ENCODE peak calls at places on chromosomes 7 and 10, in four cellular contexts. E, I, R and C are unnamed samples.

GRCh38 chr10:27242951-27243551 is 2.5 kb upstream of the ACBD5 start:
- DNase-seq in I (peak), E (peak), R (peak), C (peak)

GRCh38 chr10:103125323-103126267 is 67.5 kb downstream of the NT5C2 start:
- DNase-seq in E (no peak), I (no peak), R (no peak), C (no peak)

GRCh38 chr7:113285411-113285810 is 167.1 kb upstream of the SMIM30 start:
- DNase-seq in E (no peak), R (no peak), I (no peak), C (no peak)

GRCh38 chr7:70574314-70574713 is 557.6 kb upstream of the GALNT17 start:
- DNase-seq in I (no peak), E (no peak), R (no peak), C (no peak)

GRCh38 chr7:78438433-78438832 is 639.9 kb downstream of the PHTF2 start:
- DNase-seq in E (no peak), I (no peak), R (no peak), C (no peak)

GRCh38 chr7:87853237-87853864 is 22.8 kb downstream of the SLC25A40 start:
- DNase-seq in E (no peak), R (no peak), I (no peak), C (no peak)

GRCh38 chr7:112882506-112882905 is 92.3 kb upstream of the TMEM168 start:
- DNase-seq in E (no peak), R (no peak), I (no peak), C (no peak)

GRCh38 chr10:35329520-35329919 is 6.8 kb upstream of the CCNY start:
- DNase-seq in E (no peak), R (no peak), I (no peak), C (no peak)

GRCh38 chr7:132328047-132328620 is 248.1 kb downstream of the PLXNA4 start:
- DNase-seq in I (no peak), E (no peak), R (no peak), C (no peak)

GRCh38 chr7:101951757-101952156 is 134.3 kb downstream of the CUX1 start:
- DNase-seq in R (no peak), E (no peak), I (no peak), C (no peak)

GRCh38 chr10:127694580-127695193 is 42.3 kb upstream of the FOXI2 start:
- DNase-seq in I (no peak), R (peak), E (no peak), C (peak)

GRCh38 chr7:155455776-155456516 is 2.0 kb upstream of the EN2 start:
- DNase-seq in I (no peak), E (no peak), R (no peak), C (peak)

GRCh38 chr7:128845475-128845874 is 15.3 kb downstream of the FLNC start:
- DNase-seq in R (no peak), E (no peak), I (no peak), C (no peak)

GRCh38 chr10:116254422-116255152 is 18.4 kb downstream of the GFRA1 start:
- DNase-seq in E (no peak), R (no peak), I (no peak), C (no peak)

GRCh38 chr7:90892213-90892612 is 296.1 kb downstream of the CDK14 start:
- DNase-seq in E (no peak), R (no peak), I (no peak), C (no peak)

GRCh38 chr7:133829336-133829897 is 297.7 kb upstream of the LRGUK start:
- DNase-seq in E (no peak), I (no peak), R (no peak), C (no peak)

GRCh38 chr7:103395071-103395470 is 47.6 kb downstream of the PSMC2 start:
- DNase-seq in I (no peak), E (no peak), R (no peak), C (no peak)

GRCh38 chr10:6022693-6023092 is 39.5 kb downstream of the IL2RA start:
- DNase-seq in I (no peak), R (no peak), E (no peak), C (no peak)

GRCh38 chr7:102230593-102230992 is 56.1 kb upstream of the SH2B2 start:
- DNase-seq in R (no peak), E (no peak), I (no peak), C (no peak)

GRCh38 chr7:25860206-25860881 is 291.7 kb upstream of the NFE2L3 start:
- DNase-seq in I (no peak), R (no peak), E (no peak), C (peak)

GRCh38 chr10:128386231-128386630 is 260.0 kb upstream of the MKI67 start:
- DNase-seq in E (no peak), R (no peak), I (no peak), C (no peak)

GRCh38 chr7:7014827-7015610 is 167.3 kb upstream of the C1GALT1 start:
- DNase-seq in R (no peak), I (no peak), E (no peak), C (no peak)

GRCh38 chr10:34236927-34237326 is 578.2 kb downstream of the PARD3 start:
- DNase-seq in E (no peak), R (no peak), I (no peak), C (no peak)

GRCh38 chr10:70849582-70850016 is 33.9 kb downstream of the SGPL1 start:
- DNase-seq in R (no peak), I (no peak), E (no peak), C (no peak)

GRCh38 chr10:35875281-35875680 is 233.2 kb upstream of the FZD8 start:
- DNase-seq in R (no peak), I (no peak), E (no peak), C (no peak)

GRCh38 chr7:137073571-137074325 is 205.3 kb downstream of the CHRM2 start:
- DNase-seq in E (no peak), I (no peak), R (no peak), C (no peak)

GRCh38 chr10:107546239-107546638 is 381.7 kb upstream of the SORCS1 start:
- DNase-seq in R (no peak), E (no peak), I (no peak), C (no peak)

GRCh38 chr10:132708936-132709335 is 77.0 kb downstream of the NKX6-2 start:
- DNase-seq in I (no peak), R (no peak), E (no peak), C (no peak)

GRCh38 chr10:6409982-6410694 is 169.9 kb downstream of the PRKCQ start:
- DNase-seq in I (no peak), E (no peak), R (no peak), C (peak)

GRCh38 chr7:43511029-43511428 is 71.9 kb upstream of the STK17A start:
- DNase-seq in E (no peak), I (no peak), R (no peak), C (no peak)

GRCh38 chr10:83934062-83934461 is 205.2 kb upstream of the GHITM start:
- DNase-seq in R (no peak), E (no peak), I (no peak), C (no peak)

GRCh38 chr7:130896051-130896881 is 162.3 kb upstream of the KLF14 start:
- DNase-seq in R (no peak), I (no peak), E (no peak), C (no peak)

GRCh38 chr7:130895006-130895750 is 161.2 kb upstream of the KLF14 start:
- DNase-seq in E (no peak), R (no peak), I (no peak), C (no peak)

GRCh38 chr7:130897515-130898419 is 163.8 kb upstream of the KLF14 start:
- DNase-seq in R (no peak), I (no peak), E (no peak), C (no peak)

GRCh38 chr7:130899071-130899451 is 165.1 kb upstream of the KLF14 start:
- DNase-seq in E (no peak), R (no peak), I (no peak), C (no peak)

GRCh38 chr7:130896898-130897514 is 163.0 kb upstream of the KLF14 start:
- DNase-seq in E (peak), I (no peak), R (peak), C (peak)
- TF ChIP-seq POLR2AphosphoS5 in E (no peak), I (peak), R (no peak), C (no peak)

GRCh38 chr7:98354511-98355249 is 46.2 kb downstream of the BAIAP2L1 start:
- DNase-seq in E (peak), R (peak), I (peak), C (peak)
- TF ChIP-seq POLR2AphosphoS5 in E (peak), R (peak), I (peak), C (peak)

DNA sequence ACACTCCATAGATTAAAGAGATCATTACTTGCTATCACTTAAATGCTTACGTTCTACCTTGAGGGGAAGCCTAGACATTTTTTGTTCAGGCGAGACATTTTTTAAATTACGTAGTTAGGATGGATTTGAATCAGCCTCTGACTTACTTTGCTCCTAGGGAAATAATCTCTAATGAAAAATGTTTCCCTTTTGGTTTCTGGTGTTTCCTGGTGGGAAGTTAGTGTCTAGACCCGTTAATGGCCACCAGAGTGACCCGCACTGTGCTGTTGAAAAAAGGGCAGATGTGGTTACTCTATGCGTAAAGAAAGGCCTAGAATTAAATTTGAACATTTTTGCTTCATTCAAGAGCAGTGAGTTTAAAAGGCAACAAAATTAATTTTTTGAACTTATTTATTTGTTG is 3.8 kb downstream of the ZNF365 start:
- DNase-seq in E (no peak), R (no peak), I (no peak), C (no peak)
- TF ChIP-seq POLR2AphosphoS5 in E (no peak), R (no peak), I (no peak), C (no peak)

DNA sequence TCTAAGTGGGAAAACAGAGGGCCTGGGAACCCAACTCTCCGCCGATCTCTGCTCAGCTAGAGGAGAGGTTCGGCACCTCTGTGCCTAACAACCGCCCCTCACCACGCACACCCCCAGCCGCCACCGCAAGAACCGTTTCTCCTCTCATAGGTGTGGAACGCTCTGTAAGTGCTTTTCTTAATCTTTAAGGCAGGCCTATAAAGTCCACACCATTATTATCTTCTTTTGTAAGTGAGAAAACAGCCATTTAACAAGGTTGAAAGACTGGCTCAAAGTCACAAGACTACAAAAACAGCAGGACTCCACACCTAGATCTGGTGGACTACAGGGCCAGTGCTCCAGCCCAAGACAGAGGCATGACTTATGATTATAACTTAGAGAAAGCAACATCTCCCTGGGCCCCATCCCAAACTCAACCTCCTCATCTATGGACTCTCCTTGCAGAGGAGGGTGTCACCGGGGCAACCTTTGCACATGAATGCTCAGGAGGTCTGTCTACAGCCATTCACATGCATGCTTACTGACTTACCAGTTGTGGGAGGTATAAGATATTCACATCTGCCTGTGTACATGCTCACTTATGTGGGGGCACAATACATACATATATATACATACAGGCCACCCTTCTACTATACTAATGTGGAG is 7.9 kb upstream of the NKX2-3 start:
- DNase-seq in E (no peak), R (no peak), I (no peak), C (no peak)
- TF ChIP-seq POLR2AphosphoS5 in E (no peak), R (no peak), I (no peak), C (no peak)

GRCh38 chr10:125085281-125085680 is 75.1 kb downstream of the CTBP2 start:
- DNase-seq in R (no peak), I (no peak), E (no peak), C (no peak)

GRCh38 chr10:125082881-125083575 is 77.3 kb downstream of the CTBP2 start:
- DNase-seq in I (no peak), R (no peak), E (no peak), C (no peak)

GRCh38 chr10:125083576-125083920 is 76.8 kb downstream of the CTBP2 start:
- DNase-seq in I (no peak), E (peak), R (no peak), C (no peak)

GRCh38 chr10:125086716-125087115 is 73.6 kb downstream of the CTBP2 start:
- DNase-seq in I (no peak), E (peak), R (no peak), C (no peak)

GRCh38 chr10:125084191-125085186 is 75.9 kb downstream of the CTBP2 start:
- DNase-seq in I (no peak), R (peak), E (peak), C (no peak)
- TF ChIP-seq POLR2AphosphoS5 in I (no peak), R (peak), E (peak), C (peak)

DNA sequence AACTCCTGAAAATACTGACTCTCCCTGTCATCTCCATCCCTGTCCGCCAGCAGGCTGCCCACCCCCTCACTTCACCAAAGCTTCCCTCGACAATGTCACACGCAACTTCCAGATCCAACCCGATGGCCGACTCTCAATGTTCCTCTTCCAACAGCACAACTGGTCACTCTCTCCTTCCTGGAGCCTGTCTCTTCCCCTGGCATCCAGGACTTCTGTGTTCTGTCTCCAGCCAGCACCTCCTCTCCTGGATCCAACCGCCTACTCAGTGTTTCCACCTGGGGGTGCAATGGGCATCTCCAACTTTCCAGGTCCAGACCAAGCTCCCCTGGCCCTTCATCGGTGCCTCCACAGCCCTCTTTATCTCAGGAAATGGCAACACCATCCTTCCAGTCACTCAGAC is 8.6 kb downstream of the CPA5 start:
- DNase-seq in E (no peak), R (no peak), I (no peak), C (no peak)
- TF ChIP-seq POLR2AphosphoS5 in E (no peak), R (no peak), I (no peak), C (no peak)

GRCh38 chr7:122143751-122144711 is at the start of gene AASS:
- DNase-seq in I (peak), E (peak), R (peak), C (peak)
- TF ChIP-seq POLR2AphosphoS5 in I (peak), E (peak), R (peak), C (peak)